ENCODE peak calls at places on chromosomes 5 and 9, in four cellular contexts. P is H54, Y is HS-5, M is NCI-H1694. F is an unnamed sample.

GRCh38 chr5:64972591-64972990 is 203.9 kb downstream of the CWC27 start:
- DNase-seq in Y (no peak), P (no peak), M (no peak), F (no peak)

GRCh38 chr9:117184173-117184572 is 230.7 kb downstream of the ASTN2 start:
- DNase-seq in P (no peak), M (peak), Y (no peak), F (no peak)

GRCh38 chr5:107979900-107980299 is 309.2 kb upstream of the EFNA5 start:
- DNase-seq in Y (no peak), P (no peak), M (no peak), F (no peak)

GRCh38 chr9:4080889-4081548 is 218.8 kb downstream of the GLIS3 start:
- DNase-seq in Y (no peak), P (no peak), M (no peak), F (no peak)

GRCh38 chr5:88092358-88092757 is 176.3 kb downstream of the TMEM161B start:
- DNase-seq in Y (no peak), P (no peak), M (no peak), F (no peak)

GRCh38 chr5:72394688-72395087 is 74.5 kb downstream of the PTCD2 start:
- DNase-seq in M (no peak), P (no peak), Y (no peak), F (no peak)

GRCh38 chr5:99019812-99020697 is 91.2 kb upstream of the CHD1 start:
- DNase-seq in P (peak), M (no peak), Y (peak), F (peak)

GRCh38 chr5:69300537-69301203 is 31.9 kb downstream of the CCDC125 start:
- DNase-seq in M (no peak), Y (no peak), P (no peak), F (no peak)

GRCh38 chr9:134491436-134491835 is 150.2 kb upstream of the COL5A1 start:
- DNase-seq in P (no peak), M (no peak), Y (no peak), F (no peak)

GRCh38 chr9:107142896-107143603 is 140.0 kb upstream of the RAD23B start:
- DNase-seq in M (no peak), P (no peak), Y (no peak), F (no peak)

GRCh38 chr9:107693620-107694326 is 204.2 kb upstream of the KLF4 start:
- DNase-seq in Y (no peak), M (peak), P (no peak), F (no peak)

GRCh38 chr9:117104972-117105495 is 309.8 kb downstream of the ASTN2 start:
- DNase-seq in Y (no peak), P (no peak), M (no peak), F (no peak)

GRCh38 chr5:130885027-130885426 is 280.0 kb downstream of the HINT1 start:
- DNase-seq in P (no peak), M (no peak), Y (no peak), F (no peak)

GRCh38 chr9:137385061-137385655 is 37.8 kb downstream of the EXD3 start:
- DNase-seq in P (no peak), Y (no peak), M (no peak), F (no peak)

GRCh38 chr5:156481741-156482140 is 154.8 kb downstream of the SGCD start:
- DNase-seq in Y (no peak), P (no peak), M (peak), F (no peak)

GRCh38 chr5:84249918-84250635 is 134.6 kb downstream of the EDIL3 start:
- DNase-seq in Y (peak), P (peak), M (no peak), F (peak)

F was measured in AG04449.